ENCODE peak calls at places on chromosomes 4 and X, in seven cellular contexts. One of them, this sample, is unnamed. For H3K4me1, the result is how much of the 10 kb centered on the place peaks cover.

GRCh38 chr4:117137143-117137542 is 51.8 kb upstream of the TRAM1L1 start:
- DNase-seq in MM.1S: no peak
- DNase-seq in prostate gland: no peak
- DNase-seq in transverse colon: no peak
- DNase-seq in uterus: no peak
- DNase-seq in vagina: no peak
- DNase-seq in tibial artery: no peak
- DNase-seq in this sample: no peak

GRCh38 chr4:38180456-38180855 is 220.3 kb downstream of the PTTG2 start:
- DNase-seq in MM.1S: peak
- DNase-seq in tibial artery: no peak
- DNase-seq in uterus: no peak
- DNase-seq in vagina: no peak
- DNase-seq in transverse colon: no peak
- DNase-seq in prostate gland: no peak
- DNase-seq in this sample: no peak

GRCh38 chrX:17183566-17183965 is 191.4 kb upstream of the NHS start:
- DNase-seq in MM.1S: no peak
- DNase-seq in prostate gland: no peak
- DNase-seq in vagina: no peak
- DNase-seq in transverse colon: no peak
- DNase-seq in uterus: no peak
- DNase-seq in tibial artery: no peak
- DNase-seq in this sample: no peak

GRCh38 chr4:23857353-23857752 is 32.5 kb downstream of the PPARGC1A start:
- DNase-seq in prostate gland: no peak
- DNase-seq in MM.1S: no peak
- DNase-seq in vagina: no peak
- DNase-seq in tibial artery: no peak
- DNase-seq in transverse colon: no peak
- DNase-seq in uterus: no peak
- DNase-seq in this sample: no peak

GRCh38 chr4:145435646-145436045 is 46.0 kb upstream of the SMAD1 start:
- DNase-seq in MM.1S: no peak
- DNase-seq in uterus: no peak
- DNase-seq in prostate gland: no peak
- DNase-seq in tibial artery: no peak
- DNase-seq in vagina: no peak
- DNase-seq in transverse colon: no peak
- DNase-seq in this sample: no peak

GRCh38 chr4:163107754-163108153 is 58.9 kb downstream of the NAF1 start:
- DNase-seq in uterus: no peak
- DNase-seq in prostate gland: no peak
- DNase-seq in tibial artery: no peak
- DNase-seq in transverse colon: no peak
- DNase-seq in vagina: no peak
- DNase-seq in MM.1S: peak
- DNase-seq in this sample: no peak

GRCh38 chr4:156294577-156294976 is 340.9 kb upstream of the CTSO start:
- DNase-seq in MM.1S: peak
- DNase-seq in tibial artery: no peak
- DNase-seq in transverse colon: no peak
- DNase-seq in uterus: no peak
- DNase-seq in prostate gland: no peak
- DNase-seq in vagina: no peak
- DNase-seq in this sample: no peak

GRCh38 chr4:67746797-67747495 is 7.2 kb downstream of the GNRHR start:
- DNase-seq in transverse colon: no peak
- DNase-seq in vagina: no peak
- DNase-seq in uterus: no peak
- DNase-seq in prostate gland: no peak
- DNase-seq in tibial artery: no peak
- DNase-seq in MM.1S: peak
- DNase-seq in this sample: no peak

GRCh38 chrX:46407036-46407752 is 138.0 kb downstream of the ZNF674 start:
- DNase-seq in prostate gland: no peak
- DNase-seq in vagina: no peak
- DNase-seq in tibial artery: no peak
- DNase-seq in uterus: no peak
- DNase-seq in transverse colon: no peak
- DNase-seq in MM.1S: no peak
- DNase-seq in this sample: no peak

GRCh38 chr4:86870442-86871069 is 21.4 kb upstream of the SLC10A6 start:
- DNase-seq in MM.1S: no peak
- DNase-seq in transverse colon: no peak
- DNase-seq in uterus: no peak
- DNase-seq in tibial artery: no peak
- DNase-seq in prostate gland: no peak
- DNase-seq in vagina: no peak
- DNase-seq in this sample: no peak

GRCh38 chrX:129099206-129099605 is 424.1 kb downstream of the SMARCA1 start:
- DNase-seq in MM.1S: no peak
- DNase-seq in transverse colon: no peak
- DNase-seq in tibial artery: no peak
- DNase-seq in prostate gland: no peak
- DNase-seq in uterus: no peak
- DNase-seq in vagina: no peak
- DNase-seq in this sample: no peak

GRCh38 chrX:150664290-150664689 is 28.9 kb upstream of the MTMR1 start:
- DNase-seq in MM.1S: no peak
- DNase-seq in vagina: no peak
- DNase-seq in transverse colon: no peak
- DNase-seq in uterus: no peak
- DNase-seq in prostate gland: peak
- DNase-seq in tibial artery: peak
- DNase-seq in this sample: no peak

GRCh38 chr4:6721121-6721520 is 5.1 kb downstream of the BLOC1S4 start:
- DNase-seq in prostate gland: no peak
- DNase-seq in tibial artery: no peak
- DNase-seq in MM.1S: no peak
- DNase-seq in uterus: no peak
- DNase-seq in vagina: no peak
- DNase-seq in transverse colon: no peak
- DNase-seq in this sample: no peak

GRCh38 chr4:185203380-185204237 is at the start of gene CFAP97:
- DNase-seq in prostate gland: peak
- DNase-seq in uterus: peak
- DNase-seq in tibial artery: peak
- DNase-seq in vagina: no peak
- DNase-seq in transverse colon: peak
- DNase-seq in MM.1S: peak
- DNase-seq in this sample: peak

GRCh38 chr4:183200453-183200852 is 101.4 kb downstream of the WWC2 start:
- DNase-seq in transverse colon: peak
- DNase-seq in tibial artery: peak
- DNase-seq in prostate gland: no peak
- DNase-seq in uterus: peak
- DNase-seq in MM.1S: no peak
- DNase-seq in vagina: no peak
- DNase-seq in this sample: no peak

GRCh38 chr4:28792917-28793597 is 1927.1 kb upstream of the PCDH7 start:
- DNase-seq in prostate gland: no peak
- DNase-seq in transverse colon: no peak
- DNase-seq in tibial artery: no peak
- DNase-seq in vagina: no peak
- DNase-seq in uterus: no peak
- DNase-seq in MM.1S: no peak
- DNase-seq in this sample: no peak

GRCh38 chr4:73945140-73945539 is 36.7 kb downstream of the PF4 start:
- DNase-seq in transverse colon: no peak
- DNase-seq in MM.1S: no peak
- DNase-seq in vagina: no peak
- DNase-seq in prostate gland: no peak
- DNase-seq in tibial artery: no peak
- DNase-seq in uterus: no peak
- DNase-seq in this sample: no peak

GRCh38 chr4:124722069-124722468 is 9.5 kb upstream of the ANKRD50 start:
- DNase-seq in transverse colon: no peak
- DNase-seq in tibial artery: no peak
- DNase-seq in uterus: no peak
- DNase-seq in vagina: no peak
- DNase-seq in prostate gland: no peak
- DNase-seq in MM.1S: no peak
- DNase-seq in this sample: no peak

GRCh38 chrX:50770702-50771101 is 43.3 kb downstream of the SHROOM4 start:
- DNase-seq in MM.1S: no peak
- DNase-seq in vagina: no peak
- DNase-seq in uterus: no peak
- DNase-seq in tibial artery: no peak
- DNase-seq in transverse colon: peak
- DNase-seq in prostate gland: peak
- DNase-seq in this sample: no peak

GRCh38 chr4:2141762-2142520 is 82.8 kb downstream of the NAT8L start:
- DNase-seq in prostate gland: no peak
- DNase-seq in tibial artery: no peak
- DNase-seq in vagina: no peak
- DNase-seq in uterus: no peak
- DNase-seq in transverse colon: no peak
- DNase-seq in MM.1S: no peak
- DNase-seq in this sample: no peak

GRCh38 chrX:68204639-68205038 is 228.7 kb downstream of the OPHN1 start:
- DNase-seq in MM.1S: peak
- DNase-seq in prostate gland: no peak
- DNase-seq in uterus: no peak
- DNase-seq in vagina: no peak
- DNase-seq in transverse colon: no peak
- DNase-seq in tibial artery: no peak
- DNase-seq in this sample: no peak

GRCh38 chr4:150207871-150208270 is 129.6 kb downstream of the DCLK2 start:
- DNase-seq in vagina: no peak
- DNase-seq in transverse colon: no peak
- DNase-seq in uterus: no peak
- DNase-seq in MM.1S: no peak
- DNase-seq in tibial artery: no peak
- DNase-seq in prostate gland: no peak
- DNase-seq in this sample: no peak

GRCh38 chrX:18394477-18394876 is 30.9 kb upstream of the CDKL5 start:
- DNase-seq in prostate gland: no peak
- DNase-seq in MM.1S: no peak
- DNase-seq in transverse colon: no peak
- DNase-seq in uterus: no peak
- DNase-seq in tibial artery: no peak
- DNase-seq in vagina: no peak
- DNase-seq in this sample: no peak

GRCh38 chr4:8847331-8847730 is 24.3 kb downstream of the HMX1 start:
- DNase-seq in vagina: no peak
- DNase-seq in tibial artery: peak
- DNase-seq in MM.1S: no peak
- DNase-seq in transverse colon: peak
- DNase-seq in prostate gland: no peak
- DNase-seq in uterus: no peak
- DNase-seq in this sample: peak

GRCh38 chr4:127188847-127189246 is 443.9 kb upstream of the INTU start:
- DNase-seq in uterus: no peak
- DNase-seq in transverse colon: no peak
- DNase-seq in prostate gland: no peak
- DNase-seq in tibial artery: no peak
- DNase-seq in vagina: no peak
- DNase-seq in MM.1S: no peak
- DNase-seq in this sample: no peak
- TF ChIP-seq CTCF in uterus: no peak
- TF ChIP-seq CTCF in transverse colon: no peak
- TF ChIP-seq CTCF in prostate gland: no peak
- TF ChIP-seq CTCF in tibial artery: peak
- TF ChIP-seq CTCF in vagina: no peak
- TF ChIP-seq CTCF in MM.1S: no peak
- TF ChIP-seq CTCF in this sample: no peak

DNA sequence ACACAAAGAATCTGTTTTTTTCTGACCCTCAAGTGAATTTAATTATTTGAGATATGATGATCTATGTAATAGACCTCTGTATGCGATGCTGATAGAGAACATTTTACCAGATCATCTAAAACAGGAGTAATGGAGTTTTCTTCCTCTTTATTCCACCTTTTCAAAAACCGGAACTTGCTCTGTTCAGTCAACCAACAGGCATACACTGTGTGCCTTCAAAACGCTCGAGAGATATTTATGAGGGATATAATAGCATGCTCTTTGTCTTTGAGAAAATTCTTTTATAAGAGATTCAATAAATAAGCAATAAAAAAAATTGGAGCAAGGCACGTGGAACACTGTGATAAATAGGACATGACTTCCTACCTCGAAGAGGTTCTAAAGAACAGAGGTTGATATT is 2.0 kb downstream of the NYX start:
- DNase-seq in prostate gland: no peak
- DNase-seq in tibial artery: no peak
- DNase-seq in vagina: no peak
- DNase-seq in uterus: no peak
- DNase-seq in MM.1S: no peak
- DNase-seq in transverse colon: no peak
- DNase-seq in this sample: no peak
- H3K4me3 ChIP-seq in prostate gland: no peak
- H3K4me3 ChIP-seq in tibial artery: peak
- H3K4me3 ChIP-seq in vagina: peak
- H3K4me3 ChIP-seq in uterus: no peak
- H3K4me3 ChIP-seq in MM.1S: peak
- H3K4me3 ChIP-seq in transverse colon: no peak
- H3K4me3 ChIP-seq in this sample: no peak

GRCh38 chr4:113603926-113604325 is 157.6 kb downstream of the CAMK2D start:
- DNase-seq in MM.1S: no peak
- DNase-seq in uterus: no peak
- DNase-seq in vagina: no peak
- DNase-seq in prostate gland: no peak
- DNase-seq in tibial artery: no peak
- DNase-seq in transverse colon: no peak
- DNase-seq in this sample: no peak
- H3K4me1 ChIP-seq in MM.1S: under half
- H3K4me1 ChIP-seq in uterus: under half
- H3K4me1 ChIP-seq in vagina: under half
- H3K4me1 ChIP-seq in prostate gland: under half
- H3K4me1 ChIP-seq in tibial artery: under half
- H3K4me1 ChIP-seq in transverse colon: under half
- H3K4me1 ChIP-seq in this sample: under half

GRCh38 chr4:4358093-4358840 is 28.6 kb upstream of the NSG1 start:
- DNase-seq in uterus: no peak
- DNase-seq in prostate gland: no peak
- DNase-seq in transverse colon: no peak
- DNase-seq in MM.1S: no peak
- DNase-seq in vagina: no peak
- DNase-seq in tibial artery: no peak
- DNase-seq in this sample: no peak
- TF ChIP-seq CTCF in uterus: no peak
- TF ChIP-seq CTCF in prostate gland: no peak
- TF ChIP-seq CTCF in transverse colon: no peak
- TF ChIP-seq CTCF in MM.1S: no peak
- TF ChIP-seq CTCF in vagina: no peak
- TF ChIP-seq CTCF in tibial artery: no peak
- TF ChIP-seq CTCF in this sample: peak

This sample was measured in RWPE2.